ENCODE peak calls at places on chromosomes 2 and 18, in five cellular contexts. I is hepatocyte, O is Peyer's patch, J is A549, Q is spleen. U is an unnamed sample. For H3K4me1, the result is how much of the 10 kb centered on the place peaks cover.

GRCh38 chr18:66271927-66272326 is 332.0 kb downstream of the CDH19 start:
- DNase-seq in I (no peak), O (no peak), J (no peak), Q (no peak), U (no peak)

GRCh38 chr2:171320731-171321130 is 113.1 kb downstream of the METTL8 start:
- DNase-seq in I (no peak), O (no peak), J (no peak), Q (no peak), U (no peak)

GRCh38 chr2:195009202-195009601 is 647.8 kb upstream of the SLC39A10 start:
- DNase-seq in I (no peak), O (no peak), J (no peak), Q (no peak), U (no peak)

GRCh38 chr18:57579928-57580327 is 6.6 kb downstream of the FECH start:
- DNase-seq in I (no peak), O (no peak), J (no peak), Q (no peak), U (no peak)

GRCh38 chr18:3839481-3840075 is 389.6 kb downstream of the TGIF1 start:
- DNase-seq in I (no peak), O (no peak), J (no peak), Q (no peak), U (no peak)

GRCh38 chr2:52510432-52510831 is 1257.2 kb upstream of the CHAC2 start:
- DNase-seq in I (no peak), O (no peak), J (no peak), Q (no peak), U (no peak)

GRCh38 chr18:31707815-31708214 is 23.4 kb upstream of the B4GALT6 start:
- DNase-seq in I (no peak), O (no peak), J (no peak), Q (no peak), U (no peak)

GRCh38 chr2:148914463-148914862 is 39.4 kb downstream of the KIF5C start:
- DNase-seq in I (no peak), O (no peak), J (no peak), Q (no peak), U (no peak)

GRCh38 chr2:151269798-151270568 is 8.3 kb upstream of the RBM43 start:
- DNase-seq in I (no peak), O (no peak), J (no peak), Q (no peak), U (no peak)

DNA sequence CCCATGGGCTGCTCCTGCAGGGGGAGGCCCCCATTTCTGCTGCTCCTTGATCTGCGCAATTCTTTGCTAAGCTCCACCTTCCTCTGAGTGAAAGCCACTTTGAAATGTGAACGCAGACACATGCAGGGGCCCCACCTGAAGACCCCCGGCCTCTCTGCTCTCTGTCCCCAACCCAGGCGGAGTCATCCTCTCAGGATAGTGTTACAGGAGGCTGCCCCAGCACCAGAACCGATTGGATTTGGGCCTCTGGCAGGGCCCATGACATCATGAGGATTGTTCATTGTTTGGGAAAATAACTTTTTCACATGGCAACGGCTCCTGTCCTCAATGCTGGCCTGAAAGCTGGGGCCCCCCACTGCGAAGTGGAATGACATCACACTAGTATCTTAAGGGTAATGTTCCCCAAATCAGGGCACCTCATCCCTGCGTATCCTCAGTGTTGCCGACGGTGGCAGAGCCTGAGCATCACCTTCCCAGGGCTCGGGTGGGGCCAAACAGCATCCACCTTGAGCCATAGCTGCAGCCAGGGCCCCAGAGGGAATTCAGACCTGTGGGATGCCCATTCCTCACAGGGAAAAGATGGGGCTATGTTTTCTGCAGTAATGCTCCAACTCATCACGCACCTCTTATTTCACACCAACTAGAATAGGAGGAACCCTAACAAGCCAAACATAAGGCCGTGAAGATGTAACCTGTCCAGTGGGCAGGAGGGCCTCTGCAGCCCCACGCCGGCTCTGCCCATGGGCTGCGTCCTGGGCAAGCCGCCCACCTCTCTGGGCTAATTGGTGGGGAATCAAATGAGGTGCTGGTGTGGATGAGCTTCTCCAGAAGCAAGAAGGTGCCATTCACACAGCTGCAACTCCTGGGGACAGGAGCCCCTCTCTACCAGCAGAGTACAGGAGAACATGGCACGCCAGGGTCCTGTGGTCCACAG is 2.7 kb upstream of the ERFE start:
- DNase-seq in I (no peak), O (no peak), J (no peak), Q (peak), U (peak)
- H3K4me1 ChIP-seq in I (under half), O (under half), J (under half), Q (under half), U (under half)

DNA sequence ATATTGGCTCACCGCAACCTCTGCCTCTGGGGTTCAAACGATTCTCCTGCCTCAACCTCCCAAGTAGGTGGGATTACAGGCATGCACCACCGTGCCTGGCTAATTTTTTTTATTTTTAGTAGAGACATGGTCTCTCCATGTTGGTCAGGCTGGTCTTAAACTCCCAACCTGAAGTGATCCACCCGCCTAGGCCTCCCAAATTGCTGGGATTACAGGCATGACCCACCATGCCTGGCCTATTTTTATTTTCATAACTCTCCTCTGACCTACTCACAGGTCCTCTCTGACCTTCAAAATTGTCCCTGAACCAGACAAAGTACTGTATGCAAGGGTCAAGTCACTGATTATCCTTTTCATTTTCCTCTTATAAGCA is 16.0 kb upstream of the KLHL23 start:
- DNase-seq in I (no peak), O (no peak), J (no peak), Q (no peak), U (no peak)
- H3K27ac ChIP-seq in I (no peak), O (peak), J (no peak), Q (no peak), U (no peak)

GRCh38 chr2:177398290-177398683 is 5.7 kb downstream of the AGPS start:
- DNase-seq in I (no peak), O (no peak), J (no peak), Q (no peak), U (no peak)
- H3K4me1 ChIP-seq in I (under half), O (under half), J (half or more), Q (half or more), U (under half)

DNA sequence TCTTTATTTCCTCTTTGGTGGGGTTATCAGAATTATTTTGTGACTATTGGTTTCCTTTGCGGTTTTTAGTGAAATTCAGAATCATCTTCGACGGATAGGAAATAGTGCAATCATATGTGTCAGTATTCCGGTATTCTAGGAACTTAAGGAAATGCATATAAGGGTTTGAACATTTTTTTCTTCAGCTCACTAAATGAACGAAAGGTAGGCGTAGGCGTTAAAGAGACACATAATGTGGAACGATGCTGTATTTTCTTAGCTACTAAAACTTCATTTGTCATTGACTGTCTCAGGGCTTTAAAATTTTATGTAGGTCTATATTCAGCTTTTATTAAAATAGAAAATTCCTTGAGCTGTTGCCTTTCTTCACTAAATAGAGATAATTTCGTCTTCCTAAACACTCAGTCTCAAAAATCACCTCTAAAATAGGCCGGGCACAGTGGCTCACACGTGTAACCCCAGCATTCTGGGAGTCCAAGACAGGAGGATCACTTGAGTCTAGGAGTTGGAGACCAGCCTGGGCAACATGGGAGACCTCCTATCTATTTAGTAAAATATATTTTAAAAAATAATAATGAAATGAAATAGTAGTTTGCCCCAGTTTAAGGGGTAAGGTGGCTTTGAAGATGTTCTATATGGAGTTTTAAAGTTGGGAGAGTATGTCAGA is 1.5 kb upstream of the YES1 start:
- DNase-seq in I (no peak), O (no peak), J (no peak), Q (no peak), U (no peak)
- H3K27ac ChIP-seq in I (peak), O (peak), J (peak), Q (peak), U (no peak)

GRCh38 chr2:20113004-20113796 is 61.8 kb upstream of the LAPTM4A start:
- DNase-seq in I (no peak), O (no peak), J (no peak), Q (peak), U (no peak)

GRCh38 chr2:20110383-20110782 is 59.0 kb upstream of the LAPTM4A start:
- DNase-seq in I (no peak), O (no peak), J (no peak), Q (no peak), U (no peak)

GRCh38 chr2:20108655-20109396 is 57.4 kb upstream of the LAPTM4A start:
- DNase-seq in I (peak), O (no peak), J (no peak), Q (no peak), U (no peak)

GRCh38 chr2:20110876-20111275 is 59.4 kb upstream of the LAPTM4A start:
- DNase-seq in I (no peak), O (no peak), J (no peak), Q (no peak), U (no peak)

GRCh38 chr2:20111311-20112131 is 60.1 kb upstream of the LAPTM4A start:
- DNase-seq in I (peak), O (no peak), J (no peak), Q (no peak), U (no peak)
- H3K4me1 ChIP-seq in I (under half), O (under half), J (under half), Q (under half), U (under half)

DNA sequence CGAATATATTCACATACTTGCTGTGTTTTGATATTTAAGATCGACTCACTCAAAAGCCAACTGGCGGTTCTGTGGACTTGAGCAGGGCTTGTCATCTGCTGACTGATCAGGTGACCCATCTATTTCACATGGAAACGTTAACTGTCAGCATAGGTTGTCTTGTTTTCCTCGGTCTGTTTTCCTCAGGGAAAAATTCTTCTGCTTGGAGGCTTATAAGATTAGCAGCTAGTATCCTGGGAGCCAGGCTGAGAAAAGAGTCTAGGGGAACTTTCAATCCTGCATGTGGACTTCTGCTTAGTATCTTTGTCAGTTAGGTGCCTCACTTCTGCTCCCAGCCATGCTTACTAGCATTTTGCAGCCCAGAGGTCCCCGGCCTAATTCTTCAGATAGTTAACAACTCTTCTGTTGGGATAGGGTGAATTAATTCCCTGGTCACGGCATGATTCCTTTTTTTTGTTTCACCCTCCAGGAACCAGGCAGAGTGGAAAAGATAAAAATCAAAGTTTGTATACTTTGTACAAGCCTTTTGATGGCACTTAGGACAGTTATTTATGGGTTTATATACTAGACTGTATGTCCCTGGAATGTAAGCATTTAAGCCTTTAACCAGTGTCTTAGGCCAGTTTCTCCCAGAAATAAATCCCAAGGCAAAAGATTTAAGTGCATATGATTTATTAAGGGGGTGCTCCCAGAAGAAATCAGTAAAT is 226.0 kb downstream of the GULP1 start:
- DNase-seq in I (peak), O (no peak), J (no peak), Q (no peak), U (no peak)
- H3K27ac ChIP-seq in I (peak), O (no peak), J (no peak), Q (no peak), U (no peak)

GRCh38 chr2:197256771-197257170 is 53.8 kb downstream of the ANKRD44 start:
- DNase-seq in I (no peak), O (no peak), J (no peak), Q (no peak), U (no peak)
- H3K4me1 ChIP-seq in I (under half), O (under half), J (under half), Q (half or more), U (under half)

DNA sequence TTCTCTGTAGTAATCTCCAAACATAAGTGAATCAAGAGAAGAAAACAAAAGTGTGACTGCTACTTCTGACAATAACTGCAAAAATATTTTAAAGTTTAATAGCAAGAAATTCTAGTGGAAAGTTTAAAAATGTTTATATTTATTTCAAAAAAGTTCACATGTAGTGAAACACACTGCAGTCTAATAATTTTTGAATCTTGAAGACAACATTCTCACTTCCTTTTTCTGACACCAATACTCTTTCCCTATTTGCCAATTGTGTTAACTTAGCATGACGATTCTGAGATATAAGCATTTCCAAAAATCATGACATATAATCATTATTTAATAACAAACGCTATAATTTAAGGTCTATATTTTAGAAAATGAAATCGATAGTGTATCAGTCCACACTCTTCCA is 429.1 kb upstream of the PKDCC start:
- DNase-seq in I (no peak), O (no peak), J (no peak), Q (no peak), U (no peak)
- H3K27ac ChIP-seq in I (no peak), O (no peak), J (no peak), Q (no peak), U (no peak)

GRCh38 chr2:97717618-97718005 is 4.2 kb downstream of the ZAP70 start:
- DNase-seq in I (no peak), O (no peak), J (no peak), Q (no peak), U (peak)
- H3K4me1 ChIP-seq in I (under half), O (under half), J (under half), Q (half or more), U (under half)

U was measured in SJCRH30.